ENCODE peak calls at places on chromosomes 12 and 14, in seven cellular contexts. D is body of pancreas, U is BJ, Y is PC-3, L is astrocyte of the cerebellum, Z is H9, E is heart right ventricle. K is an unnamed sample.

GRCh38 chr14:30771595-30771994 is 102.8 kb upstream of the COCH start:
- DNase-seq in D (peak; percentile 16), U (no peak), Y (no peak), L (no peak), Z (no peak), E (no peak), K (no peak)

GRCh38 chr14:58836303-58836702 is 198.5 kb downstream of the DACT1 start:
- DNase-seq in D (no peak), U (no peak), Y (no peak), L (no peak), Z (no peak), E (no peak), K (no peak)

GRCh38 chr12:99984271-99985128 is at the start of gene ANKS1B:
- DNase-seq in D (peak; percentile 74), U (no peak), Y (peak; percentile 49), L (no peak), Z (peak; percentile 79), E (peak; percentile 45), K (no peak)

GRCh38 chr12:53999596-54000104 is 311 bp upstream of the HOXC9 start:
- DNase-seq in D (peak; percentile 49), U (no peak), Y (no peak), L (no peak), Z (no peak), E (no peak), K (no peak)

GRCh38 chr12:107622005-107622404 is 63.6 kb upstream of the PWP1 start:
- DNase-seq in D (no peak), U (no peak), Y (peak; percentile 49), L (no peak), Z (peak; percentile 76), E (no peak), K (no peak)

GRCh38 chr12:130097798-130098255 is 64.4 kb upstream of the FZD10 start:
- DNase-seq in D (no peak), U (no peak), Y (peak; percentile 13), L (no peak), Z (no peak), E (no peak), K (peak; percentile 97)

GRCh38 chr12:98752726-98753125 is 107.6 kb downstream of the APAF1 start:
- DNase-seq in D (no peak), U (peak; percentile 60), Y (peak; percentile 63), L (peak; percentile 91), Z (no peak), E (no peak), K (no peak)

GRCh38 chr12:85923767-85924331 is 49.8 kb downstream of the NTS start:
- DNase-seq in D (no peak), U (no peak), Y (peak; percentile 60), L (peak; percentile 58), Z (no peak), E (no peak), K (no peak)

GRCh38 chr14:91062600-91062999 is 2.2 kb upstream of the RPS6KA5 start:
- DNase-seq in D (no peak), U (no peak), Y (no peak), L (no peak), Z (no peak), E (no peak), K (peak; percentile 51)

GRCh38 chr14:91063119-91063518 is 2.7 kb upstream of the RPS6KA5 start:
- DNase-seq in D (no peak), U (no peak), Y (peak; percentile 18), L (no peak), Z (no peak), E (no peak), K (no peak)

GRCh38 chr14:91061309-91061887 is 957 bp upstream of the RPS6KA5 start:
- DNase-seq in D (no peak), U (no peak), Y (peak; percentile 10), L (no peak), Z (no peak), E (no peak), K (no peak)

GRCh38 chr14:91059576-91060471 is 617 bp downstream of the RPS6KA5 start:
- DNase-seq in D (peak; percentile 66), U (no peak), Y (peak; percentile 57), L (no peak), Z (peak; percentile 60), E (peak; percentile 33), K (peak; percentile 42)

DNA sequence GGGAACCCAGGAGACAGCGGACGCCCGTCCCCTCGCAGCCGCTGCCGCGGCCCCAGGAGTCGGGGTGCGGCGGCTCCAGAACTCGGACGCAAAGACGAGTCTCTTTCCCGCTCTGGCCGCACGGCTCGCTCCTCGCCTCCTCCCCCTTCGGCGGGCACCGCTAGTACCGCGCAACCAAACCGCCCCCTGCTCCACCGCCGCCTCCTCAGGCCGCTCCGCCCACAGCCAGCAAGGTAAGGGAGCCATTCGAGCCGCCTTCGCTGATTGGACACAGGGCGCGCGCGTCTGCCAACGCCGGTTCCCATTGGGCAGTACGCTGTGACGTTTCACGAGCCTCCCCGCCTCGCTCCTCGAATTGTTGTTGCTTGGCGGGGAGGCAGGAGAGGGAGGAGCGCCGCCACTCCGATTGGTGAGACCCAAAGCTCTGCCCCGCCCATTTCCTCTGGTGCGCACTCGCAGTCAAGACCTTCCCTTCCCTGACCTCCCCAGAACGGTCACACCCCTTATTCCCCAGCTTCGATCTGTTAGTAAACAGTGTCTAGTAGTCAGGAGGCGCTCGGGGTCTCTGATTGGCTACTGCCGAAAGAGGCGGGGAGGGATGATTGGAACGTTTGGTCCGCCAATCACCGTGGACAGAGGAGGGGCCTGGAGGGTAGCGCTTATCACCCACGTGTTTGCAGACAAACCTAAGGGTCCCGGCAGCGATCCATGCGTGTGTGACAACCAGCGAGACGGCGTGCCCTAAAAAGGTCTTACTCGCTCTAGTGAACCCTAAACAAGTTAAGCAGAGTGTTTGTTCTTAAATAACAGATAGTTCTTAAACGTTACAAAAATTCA is at the start of gene RPS6KA5:
- DNase-seq in D (peak; percentile 100), U (peak; percentile 99), Y (peak; percentile 100), L (peak; percentile 100), Z (peak; percentile 100), E (peak; percentile 100), K (peak; percentile 100)
- TF ChIP-seq CTCF in D (no peak), U (no peak), Y (no peak), L (no peak), Z (no peak), E (no peak), K (no peak)

GRCh38 chr12:20946732-20947131 is 136.2 kb downstream of the SLCO1B3 start:
- DNase-seq in D (peak; percentile 62), U (no peak), Y (peak; percentile 43), L (peak; percentile 2), Z (peak; percentile 50), E (no peak), K (no peak)

DNA sequence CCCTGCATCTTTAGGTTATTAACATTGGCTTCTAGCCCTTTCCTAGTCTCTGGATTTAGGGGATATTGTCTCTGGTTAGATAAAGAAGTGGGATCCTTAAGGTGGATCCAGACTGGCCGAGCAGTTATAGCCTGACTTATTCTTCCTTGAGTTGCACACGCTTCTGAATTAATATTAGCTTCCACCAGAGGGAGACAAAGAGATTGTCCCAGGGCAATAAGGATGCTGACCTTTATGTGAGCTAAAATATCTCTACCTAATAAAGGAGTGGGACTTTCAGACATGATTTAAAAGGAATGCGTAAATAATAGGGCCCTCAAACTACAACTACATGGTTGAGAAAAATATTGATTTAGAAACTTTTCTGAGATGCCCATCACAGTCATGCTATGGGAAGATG is 139.7 kb downstream of the SLCO1B3 start:
- DNase-seq in D (no peak), U (no peak), Y (peak; percentile 58), L (peak; percentile 24), Z (no peak), E (no peak), K (no peak)
- TF ChIP-seq CTCF in D (peak; percentile 26), U (no peak), Y (peak; percentile 64), L (peak; percentile 57), Z (peak; percentile 69), E (peak; percentile 23), K (peak; percentile 45)

DNA sequence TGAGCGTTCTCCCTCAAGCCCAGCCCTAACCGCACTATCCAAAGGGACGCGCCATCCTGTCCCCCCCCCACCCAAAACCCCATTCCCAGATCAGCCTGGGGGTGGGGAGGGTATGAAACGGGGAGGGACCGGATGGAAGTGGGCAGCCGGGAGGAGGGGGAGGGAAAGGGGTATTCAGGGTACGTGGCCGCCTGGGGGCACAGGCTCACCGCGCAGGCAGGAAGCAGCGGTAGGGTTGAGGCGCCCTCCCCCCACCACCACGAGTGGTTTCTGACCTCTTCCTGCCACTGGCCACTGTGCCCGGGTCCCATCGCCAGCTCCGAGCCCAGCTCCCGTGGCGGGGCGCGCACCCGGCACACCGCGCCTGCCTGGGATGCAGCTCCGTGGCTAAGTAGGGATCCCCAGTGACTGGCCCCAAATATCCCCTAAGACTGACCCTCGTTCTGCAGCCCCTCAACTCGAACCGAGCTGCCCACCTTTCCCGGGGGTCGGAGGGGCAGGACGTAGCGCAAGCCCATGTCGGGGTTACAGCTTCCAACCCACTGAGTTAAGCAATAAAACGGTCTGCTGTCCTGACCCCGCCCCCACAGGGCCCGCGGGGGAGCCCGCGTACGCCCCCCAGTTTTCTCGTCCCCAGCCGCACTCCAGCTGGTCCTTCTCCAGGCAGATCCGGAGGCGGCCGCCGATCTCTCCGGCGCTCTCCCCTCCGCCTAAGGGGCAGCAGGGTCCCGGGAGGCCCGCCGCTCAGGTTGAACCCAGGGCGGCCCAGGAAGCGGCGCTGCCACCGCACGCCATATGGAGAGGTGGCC is 1.2 kb downstream of the ACTN1 start:
- DNase-seq in D (peak; percentile 68), U (no peak), Y (peak; percentile 95), L (peak; percentile 78), Z (peak; percentile 73), E (peak; percentile 62), K (peak; percentile 63)
- TF ChIP-seq CTCF in D (no peak), U (peak; percentile 13), Y (peak; percentile 22), L (no peak), Z (no peak), E (no peak), K (no peak)

GRCh38 chr12:128803788-128804187 is 20.0 kb downstream of the SLC15A4 start:
- DNase-seq in D (no peak), U (no peak), Y (no peak), L (peak; percentile 37), Z (no peak), E (no peak), K (no peak)
- TF ChIP-seq CTCF in D (no peak), U (no peak), Y (no peak), L (no peak), Z (no peak), E (no peak), K (no peak)

GRCh38 chr12:6688543-6688999 is 604 bp downstream of the ZNF384 start:
- DNase-seq in D (peak; percentile 42), U (no peak), Y (no peak), L (no peak), Z (no peak), E (peak; percentile 45), K (no peak)

GRCh38 chr12:6685814-6686213 is 3.4 kb downstream of the ZNF384 start:
- DNase-seq in D (no peak), U (no peak), Y (no peak), L (no peak), Z (no peak), E (no peak), K (no peak)

GRCh38 chr12:6689000-6689882 is at the start of gene ZNF384:
- DNase-seq in D (peak; percentile 97), U (peak; percentile 97), Y (peak; percentile 97), L (peak; percentile 96), Z (peak; percentile 100), E (peak; percentile 94), K (peak; percentile 99)

GRCh38 chr12:6684609-6685008 is 4.6 kb downstream of the ZNF384 start:
- DNase-seq in D (peak; percentile 17), U (no peak), Y (peak; percentile 27), L (no peak), Z (no peak), E (no peak), K (no peak)
- TF ChIP-seq CTCF in D (no peak), U (peak; percentile 48), Y (peak; percentile 69), L (peak; percentile 45), Z (peak; percentile 84), E (peak; percentile 47), K (peak; percentile 71)

GRCh38 chr12:56189918-56190694 is 823 bp upstream of the SMARCC2 start:
- DNase-seq in D (peak; percentile 90), U (no peak), Y (peak; percentile 96), L (peak; percentile 59), Z (peak; percentile 96), E (peak; percentile 81), K (peak; percentile 75)
- TF ChIP-seq CTCF in D (no peak), U (no peak), Y (no peak), L (no peak), Z (no peak), E (no peak), K (no peak)

K was measured in foreskin keratinocyte.